ENCODE peak calls at places on chromosomes 6 and 20, in eight cellular contexts. One of them, this sample, is unnamed.

GRCh38 chr6:18990313-18990978 is 603.3 kb downstream of the RNF144B start:
- DNase-seq in cardiac fibroblast: peak; percentile 25
- DNase-seq in neural progenitor cell: peak; percentile 93
- DNase-seq in astrocyte of the spinal cord: peak; percentile 46
- DNase-seq in fibroblast of the aortic adventitia: peak; percentile 5
- DNase-seq in A549: peak; percentile 31
- DNase-seq in breast epithelium: no peak
- DNase-seq in esophagus squamous epithelium: no peak
- DNase-seq in this sample: peak; percentile 1

GRCh38 chr6:23446394-23447001 is 679.5 kb upstream of the NRSN1 start:
- DNase-seq in esophagus squamous epithelium: no peak
- DNase-seq in cardiac fibroblast: peak; percentile 66
- DNase-seq in astrocyte of the spinal cord: peak; percentile 72
- DNase-seq in neural progenitor cell: peak; percentile 25
- DNase-seq in A549: peak; percentile 2
- DNase-seq in breast epithelium: no peak
- DNase-seq in fibroblast of the aortic adventitia: peak; percentile 52
- DNase-seq in this sample: no peak

GRCh38 chr20:39986231-39986904 is 702.7 kb downstream of the MAFB start:
- DNase-seq in A549: no peak
- DNase-seq in astrocyte of the spinal cord: peak; percentile 39
- DNase-seq in esophagus squamous epithelium: no peak
- DNase-seq in cardiac fibroblast: peak; percentile 27
- DNase-seq in neural progenitor cell: peak; percentile 78
- DNase-seq in fibroblast of the aortic adventitia: peak; percentile 45
- DNase-seq in breast epithelium: peak; percentile 32
- DNase-seq in this sample: no peak

GRCh38 chr20:21500599-21500998 is 13.3 kb downstream of the NKX2-2 start:
- DNase-seq in esophagus squamous epithelium: no peak
- DNase-seq in cardiac fibroblast: no peak
- DNase-seq in breast epithelium: no peak
- DNase-seq in astrocyte of the spinal cord: no peak
- DNase-seq in fibroblast of the aortic adventitia: no peak
- DNase-seq in A549: no peak
- DNase-seq in neural progenitor cell: no peak
- DNase-seq in this sample: no peak

GRCh38 chr20:47762699-47763098 is 22.6 kb downstream of the SULF2 start:
- DNase-seq in A549: no peak
- DNase-seq in fibroblast of the aortic adventitia: peak; percentile 13
- DNase-seq in astrocyte of the spinal cord: no peak
- DNase-seq in breast epithelium: no peak
- DNase-seq in neural progenitor cell: no peak
- DNase-seq in cardiac fibroblast: peak; percentile 8
- DNase-seq in esophagus squamous epithelium: no peak
- DNase-seq in this sample: no peak

GRCh38 chr6:139250296-139251274 is 41.2 kb downstream of the TXLNB start:
- DNase-seq in fibroblast of the aortic adventitia: peak; percentile 41
- DNase-seq in esophagus squamous epithelium: no peak
- DNase-seq in cardiac fibroblast: peak; percentile 64
- DNase-seq in neural progenitor cell: peak; percentile 80
- DNase-seq in breast epithelium: no peak
- DNase-seq in A549: peak; percentile 40
- DNase-seq in astrocyte of the spinal cord: peak; percentile 47
- DNase-seq in this sample: peak; percentile 17

GRCh38 chr20:13960119-13960518 is 30.3 kb downstream of the SEL1L2 start:
- DNase-seq in A549: no peak
- DNase-seq in esophagus squamous epithelium: no peak
- DNase-seq in breast epithelium: no peak
- DNase-seq in astrocyte of the spinal cord: no peak
- DNase-seq in fibroblast of the aortic adventitia: no peak
- DNase-seq in cardiac fibroblast: no peak
- DNase-seq in neural progenitor cell: no peak
- DNase-seq in this sample: no peak

GRCh38 chr6:157239148-157239547 is 84.2 kb downstream of the TMEM242 start:
- DNase-seq in neural progenitor cell: no peak
- DNase-seq in fibroblast of the aortic adventitia: no peak
- DNase-seq in A549: no peak
- DNase-seq in astrocyte of the spinal cord: no peak
- DNase-seq in cardiac fibroblast: no peak
- DNase-seq in breast epithelium: no peak
- DNase-seq in esophagus squamous epithelium: no peak
- DNase-seq in this sample: no peak

GRCh38 chr20:13457487-13457886 is 181.2 kb downstream of the TASP1 start:
- DNase-seq in esophagus squamous epithelium: no peak
- DNase-seq in cardiac fibroblast: no peak
- DNase-seq in fibroblast of the aortic adventitia: no peak
- DNase-seq in breast epithelium: no peak
- DNase-seq in neural progenitor cell: no peak
- DNase-seq in A549: no peak
- DNase-seq in astrocyte of the spinal cord: no peak
- DNase-seq in this sample: no peak

GRCh38 chr6:157216570-157216969 is 106.7 kb downstream of the TMEM242 start:
- DNase-seq in esophagus squamous epithelium: no peak
- DNase-seq in breast epithelium: no peak
- DNase-seq in astrocyte of the spinal cord: no peak
- DNase-seq in A549: no peak
- DNase-seq in cardiac fibroblast: no peak
- DNase-seq in neural progenitor cell: no peak
- DNase-seq in fibroblast of the aortic adventitia: no peak
- DNase-seq in this sample: no peak

GRCh38 chr6:108799356-108799720 is 48.9 kb upstream of the ARMC2 start:
- DNase-seq in esophagus squamous epithelium: no peak
- DNase-seq in cardiac fibroblast: no peak
- DNase-seq in breast epithelium: no peak
- DNase-seq in fibroblast of the aortic adventitia: no peak
- DNase-seq in astrocyte of the spinal cord: no peak
- DNase-seq in neural progenitor cell: no peak
- DNase-seq in A549: no peak
- DNase-seq in this sample: no peak

GRCh38 chr20:10553326-10553984 is 118.3 kb downstream of the SLX4IP start:
- DNase-seq in astrocyte of the spinal cord: peak; percentile 86
- DNase-seq in neural progenitor cell: peak; percentile 80
- DNase-seq in cardiac fibroblast: peak; percentile 90
- DNase-seq in esophagus squamous epithelium: no peak
- DNase-seq in breast epithelium: peak; percentile 46
- DNase-seq in fibroblast of the aortic adventitia: peak; percentile 88
- DNase-seq in A549: peak; percentile 54
- DNase-seq in this sample: peak; percentile 53

GRCh38 chr6:122102026-122102425 is 297.4 kb upstream of the HSF2 start:
- DNase-seq in fibroblast of the aortic adventitia: no peak
- DNase-seq in astrocyte of the spinal cord: no peak
- DNase-seq in esophagus squamous epithelium: no peak
- DNase-seq in A549: no peak
- DNase-seq in breast epithelium: no peak
- DNase-seq in cardiac fibroblast: no peak
- DNase-seq in neural progenitor cell: no peak
- DNase-seq in this sample: no peak

GRCh38 chr20:9926476-9926875 is 87.6 kb upstream of the PAK5 start:
- DNase-seq in A549: no peak
- DNase-seq in neural progenitor cell: no peak
- DNase-seq in cardiac fibroblast: no peak
- DNase-seq in breast epithelium: no peak
- DNase-seq in esophagus squamous epithelium: no peak
- DNase-seq in fibroblast of the aortic adventitia: no peak
- DNase-seq in astrocyte of the spinal cord: no peak
- DNase-seq in this sample: no peak

GRCh38 chr6:90110971-90111370 is 185.7 kb downstream of the BACH2 start:
- DNase-seq in esophagus squamous epithelium: no peak
- DNase-seq in neural progenitor cell: no peak
- DNase-seq in astrocyte of the spinal cord: no peak
- DNase-seq in cardiac fibroblast: no peak
- DNase-seq in A549: no peak
- DNase-seq in breast epithelium: no peak
- DNase-seq in fibroblast of the aortic adventitia: no peak
- DNase-seq in this sample: no peak

GRCh38 chr20:21640556-21640955 is 64.9 kb upstream of the PAX1 start:
- DNase-seq in neural progenitor cell: peak; percentile 64
- DNase-seq in cardiac fibroblast: no peak
- DNase-seq in fibroblast of the aortic adventitia: no peak
- DNase-seq in breast epithelium: no peak
- DNase-seq in astrocyte of the spinal cord: no peak
- DNase-seq in esophagus squamous epithelium: no peak
- DNase-seq in A549: no peak
- DNase-seq in this sample: no peak

GRCh38 chr20:25078662-25079061 is 3.3 kb downstream of the VSX1 start:
- DNase-seq in A549: no peak
- DNase-seq in breast epithelium: no peak
- DNase-seq in astrocyte of the spinal cord: no peak
- DNase-seq in esophagus squamous epithelium: no peak
- DNase-seq in neural progenitor cell: no peak
- DNase-seq in fibroblast of the aortic adventitia: no peak
- DNase-seq in cardiac fibroblast: no peak
- DNase-seq in this sample: no peak

DNA sequence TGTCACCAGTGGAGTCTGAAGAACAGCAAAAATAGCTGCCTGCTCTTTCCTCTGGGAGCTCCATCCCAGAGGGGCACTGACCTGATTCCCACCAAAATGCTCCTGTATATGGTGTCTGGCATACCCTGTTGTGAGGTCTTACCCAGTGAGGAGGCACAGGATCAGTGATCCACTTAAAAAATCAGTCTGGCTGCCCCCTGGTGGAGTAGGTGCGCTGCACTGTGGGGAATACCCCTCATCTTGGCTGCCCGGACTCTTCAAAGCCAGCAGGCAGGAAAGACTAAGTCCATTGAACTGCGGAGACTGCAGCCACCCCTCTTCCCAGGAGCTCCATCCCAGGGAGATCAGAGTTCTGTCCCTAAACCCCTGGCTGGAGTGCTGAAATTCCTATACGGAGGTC is 230.9 kb upstream of the HTR1E start:
- DNase-seq in esophagus squamous epithelium: no peak
- DNase-seq in fibroblast of the aortic adventitia: no peak
- DNase-seq in astrocyte of the spinal cord: no peak
- DNase-seq in cardiac fibroblast: no peak
- DNase-seq in A549: no peak
- DNase-seq in neural progenitor cell: peak; percentile 55
- DNase-seq in breast epithelium: no peak
- DNase-seq in this sample: no peak
- TF ChIP-seq CTCF in esophagus squamous epithelium: no peak
- TF ChIP-seq CTCF in fibroblast of the aortic adventitia: no peak
- TF ChIP-seq CTCF in astrocyte of the spinal cord: no peak
- TF ChIP-seq CTCF in cardiac fibroblast: no peak
- TF ChIP-seq CTCF in A549: no peak
- TF ChIP-seq CTCF in neural progenitor cell: peak; percentile 51
- TF ChIP-seq CTCF in breast epithelium: no peak
- TF ChIP-seq CTCF in this sample: no peak

GRCh38 chr20:41848180-41848579 is 230.0 kb upstream of the CHD6 start:
- DNase-seq in astrocyte of the spinal cord: no peak
- DNase-seq in esophagus squamous epithelium: no peak
- DNase-seq in breast epithelium: no peak
- DNase-seq in cardiac fibroblast: no peak
- DNase-seq in A549: no peak
- DNase-seq in fibroblast of the aortic adventitia: no peak
- DNase-seq in neural progenitor cell: no peak
- DNase-seq in this sample: no peak
- TF ChIP-seq CTCF in astrocyte of the spinal cord: no peak
- TF ChIP-seq CTCF in esophagus squamous epithelium: no peak
- TF ChIP-seq CTCF in breast epithelium: no peak
- TF ChIP-seq CTCF in cardiac fibroblast: no peak
- TF ChIP-seq CTCF in A549: no peak
- TF ChIP-seq CTCF in fibroblast of the aortic adventitia: no peak
- TF ChIP-seq CTCF in neural progenitor cell: peak; percentile 31
- TF ChIP-seq CTCF in this sample: peak; percentile 23

DNA sequence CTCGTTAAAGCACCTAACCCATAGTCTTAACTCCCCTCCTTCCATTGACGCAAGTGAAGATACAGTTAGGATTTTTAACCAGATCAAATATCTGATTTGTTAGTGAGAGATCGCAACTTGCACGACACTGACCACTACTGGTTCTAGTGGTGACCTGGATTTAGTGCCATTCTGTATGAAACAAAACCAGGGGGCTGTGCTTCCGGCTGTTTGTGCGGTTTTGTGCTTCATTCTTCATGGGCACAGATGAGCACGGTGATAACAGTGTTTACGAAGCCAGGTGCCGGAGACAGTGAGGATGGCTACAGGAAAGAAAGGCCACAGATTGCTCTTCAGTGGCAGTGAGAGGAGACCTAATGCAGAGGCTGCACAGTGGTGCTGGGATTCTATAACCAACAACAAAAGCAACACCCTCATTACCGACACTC is 75.5 kb downstream of the NOL4L start:
- DNase-seq in astrocyte of the spinal cord: no peak
- DNase-seq in esophagus squamous epithelium: no peak
- DNase-seq in cardiac fibroblast: no peak
- DNase-seq in neural progenitor cell: no peak
- DNase-seq in fibroblast of the aortic adventitia: no peak
- DNase-seq in breast epithelium: peak; percentile 50
- DNase-seq in A549: no peak
- DNase-seq in this sample: peak; percentile 64
- TF ChIP-seq CTCF in astrocyte of the spinal cord: peak; percentile 22
- TF ChIP-seq CTCF in esophagus squamous epithelium: no peak
- TF ChIP-seq CTCF in cardiac fibroblast: no peak
- TF ChIP-seq CTCF in neural progenitor cell: peak; percentile 33
- TF ChIP-seq CTCF in fibroblast of the aortic adventitia: no peak
- TF ChIP-seq CTCF in breast epithelium: no peak
- TF ChIP-seq CTCF in A549: peak; percentile 8
- TF ChIP-seq CTCF in this sample: peak; percentile 61

DNA sequence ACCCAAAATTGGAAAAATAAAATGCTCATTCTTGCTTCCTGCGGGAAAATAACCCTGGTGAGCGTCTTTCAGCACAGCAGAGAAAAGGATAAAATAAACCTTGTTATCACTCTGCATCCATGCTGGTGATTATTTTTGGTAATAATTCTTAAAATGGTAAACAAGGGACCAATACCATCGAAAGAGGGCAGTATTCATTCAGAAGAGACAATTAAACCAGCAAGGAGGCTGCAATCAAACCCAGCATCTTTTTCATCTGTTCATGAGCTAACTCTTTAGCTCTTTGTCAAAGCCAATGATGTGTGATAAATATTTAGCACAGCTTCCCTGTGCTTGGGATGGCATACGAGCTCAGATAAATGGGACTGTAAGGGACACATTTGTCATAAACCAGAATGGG is 34.3 kb downstream of the CDH26 start:
- DNase-seq in breast epithelium: no peak
- DNase-seq in neural progenitor cell: no peak
- DNase-seq in esophagus squamous epithelium: no peak
- DNase-seq in A549: peak; percentile 11
- DNase-seq in fibroblast of the aortic adventitia: no peak
- DNase-seq in astrocyte of the spinal cord: no peak
- DNase-seq in cardiac fibroblast: peak; percentile 22
- DNase-seq in this sample: peak; percentile 30
- TF ChIP-seq CTCF in breast epithelium: no peak
- TF ChIP-seq CTCF in neural progenitor cell: no peak
- TF ChIP-seq CTCF in esophagus squamous epithelium: no peak
- TF ChIP-seq CTCF in A549: peak; percentile 19
- TF ChIP-seq CTCF in fibroblast of the aortic adventitia: no peak
- TF ChIP-seq CTCF in astrocyte of the spinal cord: no peak
- TF ChIP-seq CTCF in cardiac fibroblast: no peak
- TF ChIP-seq CTCF in this sample: peak; percentile 70

This sample was measured in HFFc6.